ENCODE peak calls at places on chromosomes 4 and X, in six cellular contexts. One of them, this sample, is unnamed.

GRCh38 chrX:49754238-49754857 is 58.6 kb upstream of the PAGE1 start:
- DNase-seq in brain microvascular endothelial cell: peak; percentile 15
- DNase-seq in IMR-90: peak; percentile 28
- DNase-seq in left ventricle myocardium inferior: peak; percentile 13
- DNase-seq in psoas muscle: peak; percentile 56
- DNase-seq in naive thymus-derived CD4-positive, alpha-beta T cell: peak; percentile 23
- DNase-seq in this sample: peak; percentile 9

GRCh38 chrX:9775930-9776329 is 10.3 kb upstream of the GPR143 start:
- DNase-seq in naive thymus-derived CD4-positive, alpha-beta T cell: no peak
- DNase-seq in brain microvascular endothelial cell: no peak
- DNase-seq in psoas muscle: no peak
- DNase-seq in left ventricle myocardium inferior: no peak
- DNase-seq in IMR-90: no peak
- DNase-seq in this sample: no peak

GRCh38 chr4:173910911-173911310 is 372.6 kb downstream of the FBXO8 start:
- DNase-seq in naive thymus-derived CD4-positive, alpha-beta T cell: no peak
- DNase-seq in psoas muscle: no peak
- DNase-seq in brain microvascular endothelial cell: no peak
- DNase-seq in left ventricle myocardium inferior: no peak
- DNase-seq in IMR-90: no peak
- DNase-seq in this sample: no peak

GRCh38 chrX:11427082-11428033 is 134.1 kb downstream of the AMELX start:
- DNase-seq in brain microvascular endothelial cell: no peak
- DNase-seq in naive thymus-derived CD4-positive, alpha-beta T cell: no peak
- DNase-seq in IMR-90: no peak
- DNase-seq in psoas muscle: peak; percentile 79
- DNase-seq in left ventricle myocardium inferior: peak; percentile 50
- DNase-seq in this sample: no peak

GRCh38 chr4:63580796-63581475 is 828.3 kb downstream of the TECRL start:
- DNase-seq in left ventricle myocardium inferior: no peak
- DNase-seq in naive thymus-derived CD4-positive, alpha-beta T cell: no peak
- DNase-seq in IMR-90: no peak
- DNase-seq in psoas muscle: no peak
- DNase-seq in brain microvascular endothelial cell: no peak
- DNase-seq in this sample: no peak

GRCh38 chrX:5733483-5733882 is 495.2 kb downstream of the NLGN4X start:
- DNase-seq in psoas muscle: no peak
- DNase-seq in IMR-90: no peak
- DNase-seq in left ventricle myocardium inferior: no peak
- DNase-seq in brain microvascular endothelial cell: no peak
- DNase-seq in naive thymus-derived CD4-positive, alpha-beta T cell: no peak
- DNase-seq in this sample: no peak

GRCh38 chrX:137988470-137988869 is 422.5 kb downstream of the ZIC3 start:
- DNase-seq in left ventricle myocardium inferior: no peak
- DNase-seq in naive thymus-derived CD4-positive, alpha-beta T cell: no peak
- DNase-seq in brain microvascular endothelial cell: no peak
- DNase-seq in psoas muscle: no peak
- DNase-seq in IMR-90: no peak
- DNase-seq in this sample: no peak

GRCh38 chrX:140767646-140768045 is 58.1 kb downstream of the LINC00632 start:
- DNase-seq in left ventricle myocardium inferior: no peak
- DNase-seq in psoas muscle: no peak
- DNase-seq in brain microvascular endothelial cell: no peak
- DNase-seq in IMR-90: no peak
- DNase-seq in naive thymus-derived CD4-positive, alpha-beta T cell: no peak
- DNase-seq in this sample: no peak

GRCh38 chr4:40976343-40976742 is 226.6 kb downstream of the NSUN7 start:
- DNase-seq in psoas muscle: no peak
- DNase-seq in brain microvascular endothelial cell: no peak
- DNase-seq in left ventricle myocardium inferior: no peak
- DNase-seq in naive thymus-derived CD4-positive, alpha-beta T cell: no peak
- DNase-seq in IMR-90: peak; percentile 70
- DNase-seq in this sample: no peak

GRCh38 chr4:157994863-157995262 is 178.0 kb downstream of the GASK1B start:
- DNase-seq in naive thymus-derived CD4-positive, alpha-beta T cell: no peak
- DNase-seq in IMR-90: no peak
- DNase-seq in left ventricle myocardium inferior: no peak
- DNase-seq in brain microvascular endothelial cell: no peak
- DNase-seq in psoas muscle: no peak
- DNase-seq in this sample: no peak

GRCh38 chr4:54779797-54780196 is 122.0 kb downstream of the KIT start:
- DNase-seq in left ventricle myocardium inferior: no peak
- DNase-seq in psoas muscle: no peak
- DNase-seq in naive thymus-derived CD4-positive, alpha-beta T cell: no peak
- DNase-seq in IMR-90: no peak
- DNase-seq in brain microvascular endothelial cell: no peak
- DNase-seq in this sample: no peak

GRCh38 chr4:123952530-123953274 is 556.1 kb downstream of the SPRY1 start:
- DNase-seq in left ventricle myocardium inferior: no peak
- DNase-seq in IMR-90: peak; percentile 47
- DNase-seq in brain microvascular endothelial cell: no peak
- DNase-seq in psoas muscle: no peak
- DNase-seq in naive thymus-derived CD4-positive, alpha-beta T cell: no peak
- DNase-seq in this sample: no peak

GRCh38 chrX:102746134-102746584 is 25.6 kb downstream of the GPRASP3 start:
- DNase-seq in naive thymus-derived CD4-positive, alpha-beta T cell: no peak
- DNase-seq in left ventricle myocardium inferior: peak; percentile 26
- DNase-seq in psoas muscle: peak; percentile 62
- DNase-seq in IMR-90: no peak
- DNase-seq in brain microvascular endothelial cell: no peak
- DNase-seq in this sample: no peak
- H3K4me3 ChIP-seq in naive thymus-derived CD4-positive, alpha-beta T cell: peak overlapping the region; percentile 43
- H3K4me3 ChIP-seq in left ventricle myocardium inferior: peak overlapping the region; percentile 73
- H3K4me3 ChIP-seq in psoas muscle: peak overlapping the region; percentile 59
- H3K4me3 ChIP-seq in IMR-90: peak overlapping the region; percentile 61
- H3K4me3 ChIP-seq in brain microvascular endothelial cell: peak overlapping the region; percentile 61
- H3K4me3 ChIP-seq in this sample: no peak overlapping the region

GRCh38 chrX:151816914-151817313 is 82.4 kb downstream of the CNGA2 start:
- DNase-seq in brain microvascular endothelial cell: no peak
- DNase-seq in psoas muscle: no peak
- DNase-seq in naive thymus-derived CD4-positive, alpha-beta T cell: no peak
- DNase-seq in IMR-90: no peak
- DNase-seq in left ventricle myocardium inferior: no peak
- DNase-seq in this sample: no peak
- H3K27ac ChIP-seq in brain microvascular endothelial cell: no peak overlapping the region
- H3K27ac ChIP-seq in psoas muscle: no peak overlapping the region
- H3K27ac ChIP-seq in naive thymus-derived CD4-positive, alpha-beta T cell: no peak overlapping the region
- H3K27ac ChIP-seq in IMR-90: no peak overlapping the region
- H3K27ac ChIP-seq in left ventricle myocardium inferior: no peak overlapping the region
- H3K27ac ChIP-seq in this sample: no peak overlapping the region

GRCh38 chr4:1244081-1244977 is 4.6 kb downstream of the CTBP1 start:
- DNase-seq in IMR-90: no peak
- DNase-seq in brain microvascular endothelial cell: no peak
- DNase-seq in left ventricle myocardium inferior: peak; percentile 44
- DNase-seq in naive thymus-derived CD4-positive, alpha-beta T cell: no peak
- DNase-seq in psoas muscle: peak; percentile 75
- DNase-seq in this sample: no peak
- H3K4me3 ChIP-seq in IMR-90: no peak overlapping the region
- H3K4me3 ChIP-seq in brain microvascular endothelial cell: no peak overlapping the region
- H3K4me3 ChIP-seq in left ventricle myocardium inferior: peak overlapping the region; percentile 17
- H3K4me3 ChIP-seq in naive thymus-derived CD4-positive, alpha-beta T cell: no peak overlapping the region
- H3K4me3 ChIP-seq in psoas muscle: peak overlapping the region; percentile 84
- H3K4me3 ChIP-seq in this sample: no peak overlapping the region

GRCh38 chrX:154547245-154548027 is at the start of gene IKBKG:
- DNase-seq in naive thymus-derived CD4-positive, alpha-beta T cell: peak; percentile 87
- DNase-seq in psoas muscle: peak; percentile 95
- DNase-seq in IMR-90: peak; percentile 86
- DNase-seq in left ventricle myocardium inferior: peak; percentile 88
- DNase-seq in brain microvascular endothelial cell: peak; percentile 83
- DNase-seq in this sample: peak; percentile 81

GRCh38 chrX:154544885-154545284 is 1.8 kb downstream of the G6PD start:
- DNase-seq in naive thymus-derived CD4-positive, alpha-beta T cell: no peak
- DNase-seq in IMR-90: no peak
- DNase-seq in psoas muscle: no peak
- DNase-seq in brain microvascular endothelial cell: no peak
- DNase-seq in left ventricle myocardium inferior: no peak
- DNase-seq in this sample: no peak

GRCh38 chrX:154546354-154547244 is at the start of gene G6PD:
- DNase-seq in psoas muscle: no peak
- DNase-seq in brain microvascular endothelial cell: no peak
- DNase-seq in left ventricle myocardium inferior: peak; percentile 74
- DNase-seq in naive thymus-derived CD4-positive, alpha-beta T cell: no peak
- DNase-seq in IMR-90: peak; percentile 35
- DNase-seq in this sample: peak; percentile 76

GRCh38 chrX:154548028-154548316 is 552 bp downstream of the IKBKG start:
- DNase-seq in naive thymus-derived CD4-positive, alpha-beta T cell: no peak
- DNase-seq in IMR-90: peak; percentile 26
- DNase-seq in left ventricle myocardium inferior: no peak
- DNase-seq in psoas muscle: no peak
- DNase-seq in brain microvascular endothelial cell: no peak
- DNase-seq in this sample: no peak

GRCh38 chrX:154545673-154546274 is 872 bp downstream of the G6PD start:
- DNase-seq in IMR-90: no peak
- DNase-seq in left ventricle myocardium inferior: no peak
- DNase-seq in brain microvascular endothelial cell: no peak
- DNase-seq in psoas muscle: no peak
- DNase-seq in naive thymus-derived CD4-positive, alpha-beta T cell: no peak
- DNase-seq in this sample: no peak
- H3K27ac ChIP-seq in IMR-90: peak overlapping the region; percentile 93
- H3K27ac ChIP-seq in left ventricle myocardium inferior: no peak overlapping the region
- H3K27ac ChIP-seq in brain microvascular endothelial cell: no peak overlapping the region
- H3K27ac ChIP-seq in psoas muscle: no peak overlapping the region
- H3K27ac ChIP-seq in naive thymus-derived CD4-positive, alpha-beta T cell: peak overlapping the region; percentile 93
- H3K27ac ChIP-seq in this sample: peak overlapping the region; percentile 61

GRCh38 chrX:103360916-103361315 is 4.6 kb downstream of the TCEAL9 start:
- DNase-seq in psoas muscle: no peak
- DNase-seq in IMR-90: no peak
- DNase-seq in naive thymus-derived CD4-positive, alpha-beta T cell: no peak
- DNase-seq in left ventricle myocardium inferior: no peak
- DNase-seq in brain microvascular endothelial cell: no peak
- DNase-seq in this sample: no peak

GRCh38 chrX:103356023-103356798 is at the start of gene TCEAL9:
- DNase-seq in left ventricle myocardium inferior: peak; percentile 42
- DNase-seq in IMR-90: peak; percentile 83
- DNase-seq in naive thymus-derived CD4-positive, alpha-beta T cell: no peak
- DNase-seq in psoas muscle: peak; percentile 58
- DNase-seq in brain microvascular endothelial cell: peak; percentile 65
- DNase-seq in this sample: no peak

GRCh38 chrX:103356897-103357296 is 591 bp downstream of the TCEAL9 start:
- DNase-seq in naive thymus-derived CD4-positive, alpha-beta T cell: no peak
- DNase-seq in IMR-90: no peak
- DNase-seq in psoas muscle: no peak
- DNase-seq in brain microvascular endothelial cell: no peak
- DNase-seq in left ventricle myocardium inferior: peak; percentile 33
- DNase-seq in this sample: no peak

GRCh38 chrX:103360092-103360491 is 3.8 kb downstream of the TCEAL9 start:
- DNase-seq in left ventricle myocardium inferior: no peak
- DNase-seq in brain microvascular endothelial cell: no peak
- DNase-seq in IMR-90: no peak
- DNase-seq in naive thymus-derived CD4-positive, alpha-beta T cell: no peak
- DNase-seq in psoas muscle: no peak
- DNase-seq in this sample: no peak

DNA sequence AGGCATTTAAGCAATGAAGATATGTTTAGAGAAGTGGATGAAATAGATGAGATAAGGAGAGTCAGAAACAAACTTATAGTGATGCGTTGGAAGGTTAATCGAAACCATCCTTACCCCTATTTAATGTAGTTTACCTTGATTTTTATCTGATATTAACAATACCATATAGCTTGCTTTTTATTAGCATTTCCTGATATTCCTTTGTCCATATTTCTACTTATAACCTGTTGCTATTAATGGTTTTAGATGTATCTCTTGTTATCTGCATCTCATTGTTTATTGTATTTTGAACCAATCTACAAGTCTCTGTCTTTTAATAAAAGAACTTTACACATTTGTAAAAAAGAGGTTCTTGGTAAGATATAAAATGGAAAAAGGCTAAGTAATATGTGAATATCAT is 1.6 kb downstream of the TCEAL9 start:
- DNase-seq in psoas muscle: no peak
- DNase-seq in IMR-90: no peak
- DNase-seq in brain microvascular endothelial cell: no peak
- DNase-seq in naive thymus-derived CD4-positive, alpha-beta T cell: no peak
- DNase-seq in left ventricle myocardium inferior: no peak
- DNase-seq in this sample: no peak
- H3K4me3 ChIP-seq in psoas muscle: no peak overlapping the region
- H3K4me3 ChIP-seq in IMR-90: peak overlapping the region; percentile 94
- H3K4me3 ChIP-seq in brain microvascular endothelial cell: peak overlapping the region; percentile 69
- H3K4me3 ChIP-seq in naive thymus-derived CD4-positive, alpha-beta T cell: no peak overlapping the region
- H3K4me3 ChIP-seq in left ventricle myocardium inferior: peak overlapping the region; percentile 77
- H3K4me3 ChIP-seq in this sample: no peak overlapping the region

DNA sequence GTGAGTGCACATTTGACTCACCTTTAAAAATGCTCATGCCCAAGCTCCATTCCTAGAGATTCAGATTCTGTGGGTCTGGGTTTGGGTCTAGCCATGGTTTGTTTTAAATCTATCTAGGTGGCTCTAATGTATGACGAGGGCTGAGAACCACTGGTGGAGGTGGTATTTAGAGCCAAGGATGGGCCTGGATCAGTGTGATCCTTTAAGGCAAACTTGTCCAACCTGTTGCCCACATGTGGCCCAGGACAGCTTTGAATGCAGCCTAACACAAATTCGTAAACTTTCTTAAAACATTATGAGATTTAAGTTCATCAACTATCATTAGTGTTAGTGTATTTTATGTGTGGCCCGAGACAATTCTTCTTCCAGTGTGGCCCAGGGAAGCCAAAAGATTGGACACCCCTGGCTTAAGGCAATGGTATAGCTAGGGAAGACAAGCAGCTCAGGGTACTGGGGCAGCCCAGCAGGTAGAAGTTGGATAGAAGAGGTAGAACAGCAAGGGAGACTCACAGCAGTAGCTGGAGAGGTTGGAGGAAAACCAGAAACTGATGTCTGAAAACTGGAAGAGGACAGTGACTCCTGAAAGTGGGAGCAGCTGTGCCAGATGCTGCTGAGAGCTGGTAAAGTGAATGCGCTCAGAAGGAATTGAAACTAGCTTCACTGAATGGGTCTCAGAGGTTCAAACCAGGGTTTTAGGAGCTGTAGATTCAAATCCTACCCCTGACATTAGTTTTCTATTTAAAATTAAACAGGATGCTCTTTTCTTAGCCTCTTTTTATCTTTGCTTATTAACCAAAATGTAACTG is 18.2 kb downstream of the ADD1 start:
- DNase-seq in psoas muscle: no peak
- DNase-seq in naive thymus-derived CD4-positive, alpha-beta T cell: no peak
- DNase-seq in left ventricle myocardium inferior: no peak
- DNase-seq in IMR-90: no peak
- DNase-seq in brain microvascular endothelial cell: no peak
- DNase-seq in this sample: no peak
- H3K27ac ChIP-seq in psoas muscle: peak overlapping the region; percentile 81
- H3K27ac ChIP-seq in naive thymus-derived CD4-positive, alpha-beta T cell: no peak overlapping the region
- H3K27ac ChIP-seq in left ventricle myocardium inferior: peak overlapping the region; percentile 76
- H3K27ac ChIP-seq in IMR-90: peak overlapping the region; percentile 24
- H3K27ac ChIP-seq in brain microvascular endothelial cell: peak overlapping the region; percentile 41
- H3K27ac ChIP-seq in this sample: no peak overlapping the region

GRCh38 chrX:154002215-154002719 is 17.4 kb downstream of the IRAK1 start:
- DNase-seq in IMR-90: peak; percentile 61
- DNase-seq in naive thymus-derived CD4-positive, alpha-beta T cell: no peak
- DNase-seq in left ventricle myocardium inferior: peak; percentile 27
- DNase-seq in brain microvascular endothelial cell: no peak
- DNase-seq in psoas muscle: no peak
- DNase-seq in this sample: peak; percentile 21
- H3K4me3 ChIP-seq in IMR-90: no peak overlapping the region
- H3K4me3 ChIP-seq in naive thymus-derived CD4-positive, alpha-beta T cell: peak overlapping the region; percentile 51
- H3K4me3 ChIP-seq in left ventricle myocardium inferior: no peak overlapping the region
- H3K4me3 ChIP-seq in brain microvascular endothelial cell: no peak overlapping the region
- H3K4me3 ChIP-seq in psoas muscle: no peak overlapping the region
- H3K4me3 ChIP-seq in this sample: peak overlapping the region; percentile 53

DNA sequence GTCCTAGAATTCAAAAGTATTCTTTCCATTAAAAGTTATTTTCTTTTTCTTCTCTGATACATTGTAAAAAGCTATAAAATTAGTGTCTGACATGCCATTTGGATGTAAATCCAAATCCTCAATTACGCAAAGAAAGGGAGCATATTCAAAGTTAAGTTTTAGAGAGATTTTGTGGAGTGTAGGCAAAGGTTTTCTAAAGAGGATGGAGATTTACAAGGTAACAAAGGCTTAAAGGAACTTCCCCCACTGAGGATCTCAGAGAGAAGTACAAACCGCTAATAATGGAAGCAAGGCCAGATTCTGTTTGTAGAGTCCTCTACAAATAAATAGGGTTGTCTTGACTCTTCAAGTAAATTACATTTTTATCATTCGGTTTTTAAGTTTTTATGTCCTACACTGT is 91.0 kb upstream of the MAPK10 start:
- DNase-seq in IMR-90: no peak
- DNase-seq in naive thymus-derived CD4-positive, alpha-beta T cell: no peak
- DNase-seq in left ventricle myocardium inferior: no peak
- DNase-seq in psoas muscle: no peak
- DNase-seq in brain microvascular endothelial cell: no peak
- DNase-seq in this sample: no peak
- H3K27ac ChIP-seq in IMR-90: no peak overlapping the region
- H3K27ac ChIP-seq in naive thymus-derived CD4-positive, alpha-beta T cell: no peak overlapping the region
- H3K27ac ChIP-seq in left ventricle myocardium inferior: no peak overlapping the region
- H3K27ac ChIP-seq in psoas muscle: no peak overlapping the region
- H3K27ac ChIP-seq in brain microvascular endothelial cell: no peak overlapping the region
- H3K27ac ChIP-seq in this sample: no peak overlapping the region

This sample was measured in CD8-positive, alpha-beta memory T cell.